ENCODE peak calls at places on chromosomes 6 and 20, in ten cellular contexts. X is activated naive CD4-positive, alpha-beta T cell; Z is NCI-H1930; I is ELR; V is neural crest cell; R is tibial artery; C is stimulated activated CD4-positive, alpha-beta T cell treated with anti-CD3 and anti-CD28 coated beads, Interleukin-15, amount 100 ng/mL, for 1 hour; M is HS-27A; H is tibial nerve; F is spleen. D is an unnamed sample.

GRCh38 chr6:101178748-101179147 is 214.8 kb upstream of the GRIK2 start:
- DNase-seq in X (no peak), Z (no peak), I (no peak), V (no peak), R (no peak), C (no peak), M (no peak), H (no peak), F (no peak), D (no peak)

GRCh38 chr20:11311659-11312058 is 606.0 kb upstream of the BTBD3 start:
- DNase-seq in X (no peak), Z (no peak), I (no peak), V (no peak), R (no peak), C (no peak), M (no peak), H (no peak), F (no peak), D (no peak)

GRCh38 chr6:45946352-45946751 is 69.3 kb downstream of the CLIC5 start:
- DNase-seq in X (no peak), Z (no peak), I (peak), V (no peak), R (no peak), C (no peak), M (no peak), H (peak), F (no peak), D (peak)

GRCh38 chr6:149545258-149545753 is 537 bp downstream of the PPIL4 start:
- DNase-seq in X (peak), Z (no peak), I (peak), V (peak), R (peak), C (peak), M (no peak), H (peak), F (peak), D (peak)

GRCh38 chr20:24983896-24984295 is 8.7 kb downstream of the APMAP start:
- DNase-seq in X (no peak), Z (no peak), I (no peak), V (no peak), R (no peak), C (no peak), M (no peak), H (no peak), F (peak), D (no peak)

GRCh38 chr6:16487953-16488674 is 249.7 kb downstream of the GMPR start:
- DNase-seq in X (no peak), Z (no peak), I (no peak), V (no peak), R (no peak), C (no peak), M (no peak), H (no peak), F (no peak), D (no peak)

GRCh38 chr20:62219992-62220665 is at the start of gene HRH3:
- DNase-seq in X (peak), Z (peak), I (peak), V (peak), R (no peak), C (no peak), M (no peak), H (no peak), F (peak), D (no peak)

GRCh38 chr20:4318891-4319290 is 303.5 kb upstream of the RNF24 start:
- DNase-seq in X (no peak), Z (no peak), I (no peak), V (no peak), R (no peak), C (no peak), M (no peak), H (no peak), F (no peak), D (no peak)

GRCh38 chr6:46265373-46265772 is 94.6 kb upstream of the ENPP5 start:
- DNase-seq in X (no peak), Z (no peak), I (no peak), V (no peak), R (no peak), C (no peak), M (no peak), H (no peak), F (no peak), D (no peak)

GRCh38 chr6:45483501-45483900 is 105.8 kb upstream of the SUPT3H start:
- DNase-seq in X (no peak), Z (no peak), I (peak), V (no peak), R (no peak), C (no peak), M (no peak), H (no peak), F (no peak), D (no peak)

GRCh38 chr6:166625356-166625755 is 1.7 kb downstream of the RPS6KA2 start:
- DNase-seq in X (no peak), Z (no peak), I (no peak), V (no peak), R (no peak), C (no peak), M (no peak), H (no peak), F (no peak), D (no peak)

GRCh38 chr6:107458687-107459282 is 579 bp downstream of the PDSS2 start:
- DNase-seq in X (peak), Z (no peak), I (peak), V (no peak), R (no peak), C (peak), M (peak), H (no peak), F (peak), D (peak)